ENCODE peak calls at places on chromosomes 2 and 18, in five cellular contexts. T is stimulated activated naive CD4-positive, alpha-beta T cell; V is PC-9; Q is AG10803; Z is fibroblast of the aortic adventitia. N is an unnamed sample.

GRCh38 chr2:112257575-112257974 is 2.7 kb upstream of the ZC3H8 start:
- DNase-seq in T (no peak), V (no peak), Q (no peak), Z (no peak), N (no peak)

GRCh38 chr2:73984922-73985317 is 210 bp downstream of the TET3 start:
- DNase-seq in T (peak), V (no peak), Q (no peak), Z (no peak), N (no peak)

GRCh38 chr18:9719421-9719981 is 11.4 kb downstream of the RAB31 start:
- DNase-seq in T (no peak), V (peak), Q (peak), Z (peak), N (no peak)

GRCh38 chr2:239331560-239331959 is 69.3 kb downstream of the HDAC4 start:
- DNase-seq in T (no peak), V (no peak), Q (no peak), Z (no peak), N (no peak)

GRCh38 chr2:117411983-117412382 is 402.5 kb upstream of the DDX18 start:
- DNase-seq in T (no peak), V (peak), Q (no peak), Z (no peak), N (no peak)

GRCh38 chr2:175890636-175891242 is 111.3 kb downstream of the LNPK start:
- DNase-seq in T (no peak), V (no peak), Q (no peak), Z (no peak), N (no peak)

GRCh38 chr2:119402645-119403560 is 28.8 kb upstream of the TMEM37 start:
- DNase-seq in T (no peak), V (no peak), Q (no peak), Z (peak), N (no peak)

GRCh38 chr2:43609304-43609883 is 13.6 kb upstream of the THADA start:
- DNase-seq in T (peak), V (peak), Q (peak), Z (peak), N (peak)

GRCh38 chr18:75010260-75010659 is 198.7 kb downstream of the PTGR3 start:
- DNase-seq in T (no peak), V (no peak), Q (peak), Z (no peak), N (no peak)

GRCh38 chr2:129781749-129782617 is 197.5 kb upstream of the RAB6C start:
- DNase-seq in T (no peak), V (no peak), Q (no peak), Z (no peak), N (no peak)

GRCh38 chr2:127733816-127734537 is 32.7 kb downstream of the SFT2D3 start:
- DNase-seq in T (no peak), V (no peak), Q (peak), Z (peak), N (no peak)

GRCh38 chr2:62801814-62802524 is 96.5 kb downstream of the EHBP1 start:
- DNase-seq in T (no peak), V (no peak), Q (no peak), Z (no peak), N (no peak)

GRCh38 chr2:26792720-26793119 is 6.9 kb downstream of the CENPA start:
- DNase-seq in T (no peak), V (no peak), Q (no peak), Z (peak), N (no peak)

GRCh38 chr2:240506406-240507059 is 51.3 kb downstream of the ANKMY1 start:
- DNase-seq in T (no peak), V (no peak), Q (no peak), Z (no peak), N (no peak)

GRCh38 chr2:157244691-157245090 is 12.8 kb upstream of the GALNT5 start:
- DNase-seq in T (no peak), V (no peak), Q (no peak), Z (no peak), N (no peak)

N was measured in GM04504.